ENCODE peak calls at places on chromosomes 4 and X, in six cellular contexts. M, G, Y, J, Z and Q are unnamed samples.

GRCh38 chrX:47637546-47638195 is 7.9 kb upstream of the CFP start:
- DNase-seq in M (peak; percentile 52), G (no peak), Y (no peak), J (no peak), Z (no peak), Q (no peak)

GRCh38 chr4:1207603-1208265 is 35.4 kb upstream of the SPON2 start:
- DNase-seq in M (peak; percentile 48), G (no peak), Y (peak; percentile 75), J (no peak), Z (no peak), Q (no peak)

GRCh38 chr4:168096444-168096784 is 4.1 kb downstream of the ANXA10 start:
- DNase-seq in M (no peak), G (no peak), Y (no peak), J (no peak), Z (no peak), Q (no peak)

GRCh38 chr4:39068907-39069306 is 6.9 kb downstream of the KLHL5 start:
- DNase-seq in M (no peak), G (no peak), Y (no peak), J (no peak), Z (no peak), Q (no peak)

GRCh38 chr4:168484626-168485025 is 4.3 kb upstream of the DDX60L start:
- DNase-seq in M (no peak), G (no peak), Y (no peak), J (no peak), Z (no peak), Q (no peak)

GRCh38 chr4:185741795-185742194 is 70.2 kb downstream of the SORBS2 start:
- DNase-seq in M (peak; percentile 66), G (no peak), Y (no peak), J (no peak), Z (no peak), Q (no peak)

GRCh38 chr4:39096847-39097246 is 34.8 kb downstream of the KLHL5 start:
- DNase-seq in M (no peak), G (no peak), Y (no peak), J (no peak), Z (no peak), Q (no peak)

GRCh38 chr4:129455462-129455861 is 359.5 kb downstream of the C4orf33 start:
- DNase-seq in M (no peak), G (no peak), Y (no peak), J (no peak), Z (no peak), Q (no peak)

GRCh38 chr4:2722033-2722432 is 34.1 kb downstream of the TNIP2 start:
- DNase-seq in M (no peak), G (no peak), Y (no peak), J (no peak), Z (no peak), Q (no peak)

GRCh38 chr4:99102634-99103033 is 14.0 kb upstream of the ADH5 start:
- DNase-seq in M (no peak), G (no peak), Y (no peak), J (no peak), Z (no peak), Q (no peak)

GRCh38 chr4:174672276-174672675 is 150.0 kb upstream of the HPGD start:
- DNase-seq in M (no peak), G (no peak), Y (no peak), J (no peak), Z (no peak), Q (no peak)

GRCh38 chr4:92305878-92306520 is 2.2 kb downstream of the GRID2 start:
- DNase-seq in M (no peak), G (no peak), Y (no peak), J (no peak), Z (no peak), Q (no peak)

GRCh38 chrX:48939417-48940228 is 17.8 kb downstream of the OTUD5 start:
- DNase-seq in M (no peak), G (no peak), Y (no peak), J (no peak), Z (no peak), Q (no peak)

GRCh38 chrX:53716328-53717088 is 30.0 kb upstream of the HUWE1 start:
- DNase-seq in M (no peak), G (no peak), Y (no peak), J (no peak), Z (no peak), Q (no peak)

GRCh38 chr4:38310446-38311043 is 350.3 kb downstream of the PTTG2 start:
- DNase-seq in M (no peak), G (no peak), Y (no peak), J (no peak), Z (no peak), Q (no peak)

GRCh38 chr4:98586634-98587354 is 71.6 kb downstream of the TSPAN5 start:
- DNase-seq in M (no peak), G (no peak), Y (no peak), J (no peak), Z (no peak), Q (no peak)

GRCh38 chrX:12011075-12011474 is 127.2 kb upstream of the FRMPD4 start:
- DNase-seq in M (no peak), G (no peak), Y (no peak), J (no peak), Z (no peak), Q (no peak)

GRCh38 chr4:48008021-48008596 is 8.4 kb downstream of the CNGA1 start:
- DNase-seq in M (no peak), G (no peak), Y (no peak), J (no peak), Z (no peak), Q (no peak)

GRCh38 chrX:111282991-111283390 is 12.7 kb upstream of the CAPN6 start:
- DNase-seq in M (no peak), G (no peak), Y (no peak), J (no peak), Z (no peak), Q (no peak)

GRCh38 chr4:153676984-153677383 is 7.1 kb upstream of the TLR2 start:
- DNase-seq in M (no peak), G (no peak), Y (no peak), J (peak; percentile 31), Z (no peak), Q (no peak)

GRCh38 chr4:82899339-82899738 is 1.2 kb upstream of the THAP9 start:
- DNase-seq in M (no peak), G (no peak), Y (no peak), J (no peak), Z (no peak), Q (no peak)

GRCh38 chr4:82901129-82901718 is 689 bp downstream of the THAP9 start:
- DNase-seq in M (no peak), G (no peak), Y (peak; percentile 23), J (no peak), Z (no peak), Q (no peak)

GRCh38 chr4:82900016-82900334 is 560 bp upstream of the THAP9 start:
- DNase-seq in M (no peak), G (no peak), Y (no peak), J (no peak), Z (no peak), Q (no peak)

GRCh38 chr4:82898322-82899243 is 2.0 kb upstream of the THAP9 start:
- DNase-seq in M (no peak), G (no peak), Y (peak; percentile 56), J (no peak), Z (peak; percentile 31), Q (no peak)

DNA sequence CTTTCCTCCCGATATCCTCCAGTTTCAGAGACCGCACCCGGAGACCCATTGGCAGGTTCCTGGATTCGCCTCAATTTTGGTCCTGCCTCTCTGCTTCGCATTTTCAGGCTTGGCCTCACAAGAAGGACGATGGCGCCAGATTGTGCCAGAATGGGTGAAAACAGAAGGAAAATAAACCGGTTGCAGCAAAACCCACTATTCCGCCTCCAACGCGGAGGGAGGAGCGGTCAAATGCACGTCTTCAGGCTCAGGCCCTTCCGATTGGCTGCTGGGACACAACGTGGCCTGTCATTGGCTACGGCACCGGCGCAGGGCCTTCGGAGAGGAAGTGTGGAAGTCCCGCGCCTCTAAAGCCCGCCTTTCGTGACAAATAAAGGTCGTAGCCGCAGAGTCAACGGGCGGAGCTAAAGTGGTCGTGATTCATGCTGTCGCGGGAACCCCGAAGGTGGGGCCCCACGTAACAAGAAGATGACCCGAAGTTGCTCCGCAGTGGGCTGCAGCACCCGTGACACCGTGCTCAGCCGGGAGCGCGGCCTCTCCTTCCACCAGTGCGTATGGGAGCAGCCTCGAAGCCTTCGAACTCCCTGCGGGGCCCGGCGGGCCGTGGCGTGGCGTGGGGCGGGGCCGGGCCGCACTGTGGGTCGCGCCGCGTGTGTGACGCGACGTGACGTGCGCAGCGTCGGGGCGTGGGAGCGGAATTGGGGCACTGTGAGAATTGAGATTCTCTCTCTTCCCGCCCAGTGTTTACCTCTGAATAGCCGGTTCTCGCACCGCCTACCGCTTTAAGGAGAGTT is at the start of gene THAP9:
- DNase-seq in M (peak; percentile 99), G (peak; percentile 89), Y (peak; percentile 98), J (peak; percentile 68), Z (peak; percentile 96), Q (peak; percentile 95)
- TF ChIP-seq POLR2A in M (peak; percentile 62), G (peak; percentile 78), Y (peak; percentile 85), J (peak; percentile 67), Z (peak; percentile 85), Q (peak; percentile 60)

GRCh38 chr4:8592366-8593267 is at the start of gene CPZ:
- DNase-seq in M (no peak), G (no peak), Y (no peak), J (no peak), Z (no peak), Q (no peak)
- TF ChIP-seq POLR2A in M (no peak), G (no peak), Y (no peak), J (no peak), Z (no peak), Q (no peak)

DNA sequence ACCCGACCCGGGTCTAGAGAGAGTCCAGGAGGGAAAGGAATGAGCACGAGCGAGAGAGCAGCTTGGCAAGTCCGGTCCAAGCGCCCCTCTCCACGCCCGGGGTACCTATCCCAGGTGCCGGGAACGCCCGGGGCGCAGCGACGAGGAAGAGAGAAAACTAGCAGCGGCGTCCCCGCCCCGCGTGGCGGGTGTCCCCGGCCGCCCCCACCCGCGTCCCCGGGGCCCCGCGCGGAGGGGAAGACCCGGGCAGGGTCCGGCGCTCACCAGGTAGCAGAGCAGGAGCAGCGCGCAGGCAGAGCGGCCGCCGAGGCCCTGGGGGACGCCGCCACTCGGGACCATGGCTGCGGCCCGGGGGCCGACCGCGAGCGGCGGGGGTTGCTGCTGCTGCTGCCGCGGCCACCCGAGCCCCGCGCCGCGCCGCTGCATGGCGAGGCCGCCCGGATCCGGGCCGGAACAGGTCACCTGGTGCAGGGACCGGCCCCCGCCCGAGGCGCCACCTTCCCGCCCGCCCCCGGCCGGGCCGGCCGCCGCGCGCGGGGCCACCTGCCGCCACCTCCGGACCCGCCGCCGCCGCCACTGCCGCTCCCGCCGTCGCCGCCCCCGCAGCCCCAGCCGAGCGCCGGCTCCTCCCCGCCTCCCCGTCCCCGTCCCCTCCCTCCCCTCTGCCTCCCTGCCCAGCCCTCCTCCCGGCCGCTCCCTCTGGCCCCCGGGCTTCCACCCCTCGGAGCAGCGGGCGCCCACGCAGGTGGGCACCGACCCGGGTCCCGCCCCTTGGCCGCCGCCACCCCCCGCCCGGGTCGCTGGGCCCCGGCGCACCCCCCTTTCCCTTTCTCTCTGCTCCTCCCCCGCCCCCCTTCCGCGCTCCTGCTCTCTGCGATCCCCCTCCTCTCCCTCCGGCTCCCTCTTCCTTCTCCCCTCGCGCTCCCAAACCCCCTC is at the start of gene SEL1L3:
- DNase-seq in M (peak; percentile 77), G (peak; percentile 23), Y (peak; percentile 75), J (peak; percentile 33), Z (no peak), Q (no peak)
- TF ChIP-seq POLR2A in M (peak; percentile 57), G (no peak), Y (no peak), J (no peak), Z (no peak), Q (no peak)

GRCh38 chrX:130402211-130402684 is 461 bp downstream of the RBMX2 start:
- DNase-seq in M (no peak), G (no peak), Y (no peak), J (no peak), Z (no peak), Q (no peak)

GRCh38 chrX:130401415-130402210 is at the start of gene RBMX2:
- DNase-seq in M (peak; percentile 78), G (peak; percentile 31), Y (peak; percentile 83), J (peak; percentile 87), Z (peak; percentile 33), Q (peak; percentile 22)
- TF ChIP-seq POLR2A in M (peak; percentile 37), G (peak; percentile 36), Y (peak; percentile 71), J (peak; percentile 65), Z (peak; percentile 46), Q (no peak)